ENCODE peak calls at places on chromosomes 5 and 9, in four cellular contexts. E is stomach, A is lower leg skin, S is neural progenitor cell. F is an unnamed sample.
A peak's percentile ranks its signal among the peaks of the same experiment; 100 is the strongest.

GRCh38 chr9:113468716-113469448 is 5.4 kb downstream of the RGS3 start:
- DNase-seq in A (no peak), E (no peak), S (no peak), F (peak; percentile 67)

GRCh38 chr5:75363726-75364495 is 26.9 kb downstream of the HMGCR start:
- DNase-seq in S (no peak), E (peak; percentile 84), A (no peak), F (no peak)

GRCh38 chr5:14008819-14009311 is 64.4 kb upstream of the DNAH5 start:
- DNase-seq in S (no peak), A (no peak), E (peak; percentile 60), F (no peak)

GRCh38 chr5:150559701-150560100 is 51.8 kb downstream of the NDST1 start:
- DNase-seq in E (no peak), A (no peak), S (no peak), F (no peak)

GRCh38 chr5:32312194-32312681 is 501 bp downstream of the MTMR12 start:
- DNase-seq in S (peak; percentile 67), E (peak; percentile 77), A (peak; percentile 94), F (no peak)

GRCh38 chr9:91119147-91119546 is 242.6 kb downstream of the AUH start:
- DNase-seq in A (no peak), S (no peak), E (no peak), F (no peak)

GRCh38 chr9:14155237-14155636 is 158.7 kb downstream of the NFIB start:
- DNase-seq in E (no peak), S (no peak), A (no peak), F (no peak)

GRCh38 chr9:101592788-101593187 is 2.0 kb downstream of the PPP3R2 start:
- DNase-seq in E (no peak), S (no peak), A (no peak), F (no peak)

GRCh38 chr9:16442622-16443021 is 427.8 kb downstream of the BNC2 start:
- DNase-seq in A (no peak), S (peak; percentile 30), E (no peak), F (peak; percentile 70)

GRCh38 chr9:97831843-97832636 is 21.0 kb upstream of the FOXE1 start:
- DNase-seq in E (no peak), S (no peak), A (no peak), F (no peak)

GRCh38 chr9:78927099-78927940 is 630.4 kb downstream of the PSAT1 start:
- DNase-seq in A (no peak), S (no peak), E (no peak), F (no peak)

GRCh38 chr5:58268263-58268662 is 191.6 kb downstream of the PLK2 start:
- DNase-seq in A (no peak), E (no peak), S (no peak), F (no peak)

GRCh38 chr5:168239325-168239724 is 52.1 kb upstream of the WWC1 start:
- DNase-seq in E (no peak), S (peak; percentile 40), A (no peak), F (no peak)

GRCh38 chr9:68575821-68576220 is 35.1 kb upstream of the TMEM252 start:
- DNase-seq in E (no peak), S (no peak), A (no peak), F (no peak)

GRCh38 chr9:68577778-68578591 is 37.3 kb upstream of the TMEM252 start:
- DNase-seq in E (no peak), A (no peak), S (no peak), F (no peak)

DNA sequence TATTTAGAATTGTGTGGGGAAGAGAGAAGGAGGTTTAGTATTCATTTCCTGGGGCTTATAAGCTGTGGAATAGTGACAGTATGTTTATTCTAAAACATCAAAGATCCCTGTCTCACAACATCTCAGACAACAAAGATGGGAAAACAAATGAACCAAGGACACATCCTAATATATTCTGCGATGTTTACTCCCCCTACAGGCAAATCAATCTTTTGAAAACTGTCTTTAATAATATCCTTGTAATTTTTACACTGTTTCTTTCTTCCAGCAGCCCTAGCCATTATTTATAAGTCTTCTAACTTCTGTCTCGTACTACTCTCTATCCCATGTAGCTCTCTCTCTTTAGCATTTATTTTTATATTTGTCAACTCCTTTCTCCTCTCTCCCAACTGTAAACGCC is 33.5 kb upstream of the TMEM252 start:
- DNase-seq in E (no peak), A (no peak), S (no peak), F (no peak)
- TF ChIP-seq CTCF in E (no peak), A (no peak), S (peak; percentile 28), F (peak; percentile 33)

DNA sequence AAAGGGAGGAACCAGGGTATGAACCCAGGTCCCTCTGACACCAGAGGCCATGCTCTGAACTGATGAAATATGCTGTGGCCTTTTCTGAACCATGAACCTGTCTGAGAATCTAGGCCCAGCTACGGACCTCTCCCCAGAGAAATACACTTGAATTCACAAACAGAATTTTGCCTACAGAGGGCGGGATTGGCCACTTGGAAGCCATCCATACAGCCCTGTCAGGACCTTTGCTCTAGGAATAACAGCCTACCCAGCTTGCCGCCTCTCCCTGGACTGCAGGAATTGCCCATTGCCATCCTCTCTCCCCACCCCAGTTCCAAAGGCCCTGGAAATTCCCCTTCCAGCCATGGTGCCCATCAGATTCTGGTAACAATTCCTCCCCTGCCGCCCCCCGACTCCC is 26.6 kb downstream of the MORN5 start:
- DNase-seq in E (peak; percentile 33), S (peak; percentile 21), A (no peak), F (no peak)
- TF ChIP-seq CTCF in E (no peak), S (peak; percentile 20), A (no peak), F (no peak)

GRCh38 chr5:41346609-41347008 is 133.3 kb upstream of the C6 start:
- DNase-seq in E (no peak), A (no peak), S (no peak), F (no peak)
- TF ChIP-seq CTCF in E (no peak), A (no peak), S (no peak), F (no peak)

GRCh38 chr5:36934740-36935356 is 58.3 kb downstream of the NIPBL start:
- DNase-seq in A (no peak), E (no peak), S (no peak), F (peak; percentile 56)

GRCh38 chr5:36932699-36933098 is 56.1 kb downstream of the NIPBL start:
- DNase-seq in E (no peak), A (no peak), S (no peak), F (no peak)

GRCh38 chr5:36932056-36932455 is 55.5 kb downstream of the NIPBL start:
- DNase-seq in E (no peak), A (no peak), S (no peak), F (no peak)

GRCh38 chr5:36929438-36929837 is 52.9 kb downstream of the NIPBL start:
- DNase-seq in S (no peak), E (no peak), A (no peak), F (no peak)

GRCh38 chr5:36928947-36929346 is 52.4 kb downstream of the NIPBL start:
- DNase-seq in E (no peak), A (no peak), S (no peak), F (no peak)
- TF ChIP-seq CTCF in E (no peak), A (no peak), S (no peak), F (no peak)

GRCh38 chr5:142248853-142249462 is 75.9 kb downstream of the SPRY4 start:
- DNase-seq in E (peak; percentile 34), S (peak; percentile 24), A (peak; percentile 86), F (no peak)
- TF ChIP-seq CTCF in E (no peak), S (no peak), A (no peak), F (no peak)

DNA sequence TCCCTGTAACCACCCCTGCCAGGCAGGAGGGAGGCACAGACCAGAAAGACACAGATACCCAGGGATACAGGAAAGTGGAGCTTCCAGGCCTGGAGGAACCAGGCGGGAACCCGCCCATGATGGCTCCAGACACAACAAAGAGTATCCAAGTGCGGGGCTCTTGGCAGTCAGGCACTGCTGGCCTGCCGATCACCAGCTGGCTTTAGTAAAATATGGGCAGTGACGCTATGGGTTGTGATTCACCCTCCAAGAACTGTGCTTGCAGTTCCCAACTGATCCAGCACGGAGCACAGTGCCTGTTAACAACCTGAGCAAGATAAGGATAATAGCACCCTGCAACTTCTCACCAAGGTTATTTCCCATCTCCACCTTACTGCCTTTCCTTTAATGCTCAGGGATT is 463.3 kb downstream of the IRX1 start:
- DNase-seq in A (no peak), S (no peak), E (no peak), F (no peak)
- TF ChIP-seq CTCF in A (no peak), S (no peak), E (no peak), F (no peak)

DNA sequence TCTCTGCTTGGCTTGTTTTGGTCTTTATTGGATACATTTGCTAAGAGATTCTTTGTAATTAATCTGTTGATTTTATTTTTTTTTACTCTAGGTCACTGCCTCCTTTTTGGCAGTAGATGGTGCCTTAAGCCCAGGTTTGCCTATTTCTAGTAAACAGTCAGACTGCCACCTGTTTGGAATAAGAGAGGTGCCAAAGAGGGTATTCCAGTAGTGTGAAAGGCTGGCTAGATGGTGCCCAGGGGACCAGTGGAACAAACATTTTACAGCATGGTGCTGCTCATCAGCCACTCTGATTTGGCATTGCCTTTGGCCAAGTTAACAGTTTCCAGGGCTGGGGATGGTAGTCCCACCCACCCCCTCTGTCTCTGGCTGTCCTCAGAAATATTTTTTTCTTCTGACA is 36.7 kb upstream of the FBXL7 start:
- DNase-seq in A (no peak), S (peak; percentile 57), E (no peak), F (no peak)
- TF ChIP-seq CTCF in A (no peak), S (peak; percentile 63), E (no peak), F (peak; percentile 55)

GRCh38 chr5:43007246-43007910 is 32.7 kb downstream of the ANXA2R start:
- DNase-seq in E (peak; percentile 64), S (peak; percentile 90), A (peak; percentile 96), F (no peak)

GRCh38 chr5:43010956-43011355 is 29.2 kb downstream of the ANXA2R start:
- DNase-seq in A (no peak), S (no peak), E (no peak), F (no peak)

GRCh38 chr5:43007911-43008368 is 32.2 kb downstream of the ANXA2R start:
- DNase-seq in S (peak; percentile 85), A (peak; percentile 94), E (peak; percentile 60), F (no peak)

GRCh38 chr5:43006411-43007202 is 33.5 kb downstream of the ANXA2R start:
- DNase-seq in E (no peak), A (no peak), S (no peak), F (no peak)

DNA sequence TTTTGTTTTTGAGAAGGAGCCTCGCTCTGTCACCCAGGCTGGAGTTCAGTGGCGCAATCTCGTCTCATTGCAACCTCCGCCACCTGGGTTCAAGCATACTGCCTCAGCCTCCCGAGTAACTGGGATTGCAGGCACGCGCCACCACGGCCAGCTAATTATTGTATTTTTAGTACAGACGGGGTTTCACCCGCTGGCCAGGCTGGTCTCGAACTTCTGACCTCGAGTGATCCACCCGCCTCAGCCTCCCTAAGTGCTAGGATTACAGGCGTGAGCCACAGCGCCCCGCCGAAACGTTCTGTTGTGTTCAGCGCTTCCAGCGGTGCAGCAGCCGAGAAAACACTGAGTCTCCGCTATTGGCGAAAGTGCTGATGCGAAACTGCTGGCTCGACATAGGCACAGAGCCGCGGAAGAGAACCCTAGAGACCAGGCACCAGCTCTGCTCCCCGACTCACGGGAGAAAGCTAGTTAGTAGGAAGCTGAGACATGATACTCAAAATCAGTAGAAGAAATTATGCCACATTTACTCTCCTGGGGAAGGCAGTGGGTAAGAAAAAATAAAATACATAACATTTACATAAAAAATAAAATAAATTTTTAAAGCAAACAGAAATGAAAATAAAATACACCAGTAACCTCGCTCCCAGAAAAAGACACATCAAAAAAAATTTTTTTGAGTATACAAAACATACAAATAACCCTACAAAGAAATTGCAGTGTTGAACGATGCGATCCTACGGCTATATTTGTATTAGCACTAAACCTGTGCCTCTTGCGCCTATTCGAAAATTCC is 31.6 kb downstream of the ANXA2R start:
- DNase-seq in E (peak; percentile 75), S (peak; percentile 93), A (peak; percentile 97), F (no peak)
- TF ChIP-seq CTCF in E (no peak), S (peak; percentile 13), A (no peak), F (no peak)